ENCODE peak calls at places on chromosomes 6 and 20, in four cellular contexts. B is activated gamma-delta T cell treated with Interleukin-2 at 50 U/mL for 16 hours, D is fibroblast of the aortic adventitia, F is esophagus muscularis mucosa. U is an unnamed sample.

GRCh38 chr6:148293181-148293995 is 49.2 kb upstream of the SASH1 start:
- DNase-seq in B (no peak), D (no peak), F (no peak), U (no peak)

GRCh38 chr6:170284866-170285469 is 5.9 kb downstream of the DLL1 start:
- DNase-seq in B (no peak), D (no peak), F (no peak), U (no peak)

GRCh38 chr20:24738981-24739633 is 210.0 kb upstream of the CST7 start:
- DNase-seq in B (no peak), D (peak; percentile 3), F (peak; percentile 87), U (no peak)

GRCh38 chr20:51563597-51564332 is 21.2 kb upstream of the NFATC2 start:
- DNase-seq in B (no peak), D (peak; percentile 87), F (no peak), U (peak; percentile 75)

GRCh38 chr20:4082406-4083102 is 67.2 kb upstream of the RNF24 start:
- DNase-seq in B (peak; percentile 30), D (peak; percentile 88), F (no peak), U (no peak)

GRCh38 chr6:136411453-136412354 is 122.1 kb upstream of the BCLAF1 start:
- DNase-seq in B (no peak), D (no peak), F (no peak), U (no peak)

GRCh38 chr6:25503686-25504085 is 148.3 kb upstream of the SCGN start:
- DNase-seq in B (no peak), D (no peak), F (no peak), U (no peak)

GRCh38 chr6:3523288-3523670 is 66.4 kb upstream of the SLC22A23 start:
- DNase-seq in B (no peak), D (no peak), F (no peak), U (no peak)

GRCh38 chr6:30821862-30822784 is 62.2 kb upstream of the DDR1 start:
- DNase-seq in B (no peak), D (peak; percentile 65), F (no peak), U (no peak)

GRCh38 chr20:23350855-23351838 is 556 bp downstream of the NXT1 start:
- DNase-seq in B (peak; percentile 48), D (peak; percentile 28), F (no peak), U (no peak)

GRCh38 chr6:46218457-46218856 is 47.7 kb upstream of the ENPP5 start:
- DNase-seq in B (no peak), D (no peak), F (no peak), U (no peak)